ENCODE peak calls at places on chromosomes 12 and 14, in four cellular contexts. K is B cell, M is pancreas, N is epithelial cell of esophagus. A is an unnamed sample.

GRCh38 chr12:93404961-93405849 is 27.5 kb downstream of the NUDT4 start:
- DNase-seq in M (no peak), N (no peak), K (no peak), A (no peak)

GRCh38 chr12:53096089-53096741 is 1.3 kb upstream of the IGFBP6 start:
- DNase-seq in K (no peak), N (peak; percentile 37), M (no peak), A (no peak)

GRCh38 chr12:4112734-4113396 is 160.7 kb upstream of the CCND2 start:
- DNase-seq in M (no peak), K (no peak), N (peak; percentile 65), A (no peak)

GRCh38 chr14:24353551-24354529 is 14.0 kb upstream of the RIPK3 start:
- DNase-seq in M (no peak), N (peak; percentile 70), K (no peak), A (no peak)

GRCh38 chr12:110966081-110966760 is 45.8 kb upstream of the MYL2 start:
- DNase-seq in K (no peak), M (no peak), N (no peak), A (no peak)

GRCh38 chr12:124588018-124588634 is 20.7 kb upstream of the NCOR2 start:
- DNase-seq in K (no peak), N (no peak), M (no peak), A (no peak)

GRCh38 chr12:100794441-100795192 is at the start of gene ANO4:
- DNase-seq in K (no peak), N (no peak), M (no peak), A (no peak)

GRCh38 chr14:31232081-31232480 is 24.5 kb upstream of the HECTD1 start:
- DNase-seq in N (no peak), K (no peak), M (no peak), A (no peak)

GRCh38 chr14:75559451-75560187 is 18.8 kb upstream of the FLVCR2 start:
- DNase-seq in N (peak; percentile 94), K (no peak), M (no peak), A (no peak)

GRCh38 chr12:101608301-101609133 is 13.7 kb downstream of the MYBPC1 start:
- DNase-seq in N (peak; percentile 54), K (no peak), M (peak; percentile 62), A (no peak)

DNA sequence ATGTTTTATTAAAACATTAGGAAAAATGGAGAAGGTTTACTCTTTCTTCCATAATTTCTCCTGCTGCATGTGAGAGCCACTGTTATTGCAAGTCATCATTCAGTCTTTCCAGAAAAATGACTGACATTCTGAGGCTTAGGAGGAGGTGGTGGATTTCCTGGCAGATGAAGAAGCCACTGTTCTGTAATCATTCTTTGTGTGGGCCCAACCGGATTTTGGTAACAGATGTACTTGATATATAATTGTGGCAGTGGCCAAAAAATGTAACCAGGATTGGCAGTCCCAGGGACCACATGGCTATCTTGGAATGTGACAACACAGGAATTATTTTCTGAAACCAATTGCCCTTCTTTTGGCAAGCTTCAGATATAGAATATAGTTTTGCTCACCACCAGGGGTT is 120.2 kb downstream of the DAAM1 start:
- DNase-seq in N (no peak), K (no peak), M (no peak), A (no peak)
- TF ChIP-seq CTCF in N (no peak), K (no peak), M (no peak), A (no peak)

DNA sequence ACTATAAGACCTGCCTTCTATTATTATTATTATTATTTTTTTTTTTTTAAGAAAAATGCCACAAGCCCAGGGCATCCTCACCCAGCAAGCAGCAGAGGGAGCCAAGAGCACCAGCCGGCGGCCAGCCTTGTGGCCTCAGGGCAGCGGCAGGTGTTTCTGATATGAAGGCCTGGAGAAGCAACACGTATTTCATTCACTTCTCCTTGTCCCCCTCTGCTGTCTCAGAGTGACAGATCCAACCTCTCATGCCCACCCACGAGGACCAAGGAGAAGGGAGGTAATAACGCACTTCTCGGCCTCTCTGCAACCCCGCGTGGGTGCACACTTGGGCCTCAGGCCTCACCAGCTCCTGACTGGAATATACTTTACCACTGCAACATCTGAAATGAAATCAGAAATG is 25.4 kb downstream of the CDC42BPB start:
- DNase-seq in K (no peak), M (peak; percentile 65), N (peak; percentile 34), A (no peak)
- TF ChIP-seq CTCF in K (no peak), M (no peak), N (peak; percentile 27), A (no peak)

DNA sequence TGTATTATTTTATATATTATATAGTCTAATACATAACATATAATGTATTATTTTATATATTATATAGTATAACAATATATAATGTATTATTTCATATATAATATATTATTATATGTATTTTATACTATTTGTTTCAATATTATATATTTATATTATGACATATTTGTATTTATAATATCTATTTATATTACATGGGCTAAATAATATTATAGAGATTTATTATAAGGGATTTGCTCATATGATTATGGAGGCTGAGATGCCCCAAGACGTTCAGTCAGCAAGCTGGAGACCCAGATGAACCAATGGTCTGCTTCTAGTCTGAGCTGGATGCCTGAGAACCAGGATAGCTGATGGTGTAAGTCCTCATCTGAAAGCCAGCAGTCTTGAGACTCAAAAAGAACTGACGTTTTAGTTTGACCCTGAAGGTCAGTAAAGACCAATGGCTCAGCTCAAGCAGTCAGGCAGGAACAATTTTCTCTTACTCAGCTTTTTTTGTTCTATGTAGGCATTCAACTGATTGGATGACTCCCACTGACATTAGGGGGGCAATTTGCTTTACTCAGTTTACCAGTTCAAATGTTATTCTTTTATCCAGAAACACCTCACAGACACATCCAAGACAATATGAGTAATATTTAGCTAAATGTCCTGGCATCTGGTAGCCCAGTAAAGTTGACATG is 130.4 kb downstream of the FLRT2 start:
- DNase-seq in M (no peak), N (no peak), K (no peak), A (no peak)
- TF ChIP-seq CTCF in M (no peak), N (no peak), K (no peak), A (no peak)

GRCh38 chr14:77615231-77616132 is 955 bp downstream of the SPTLC2 start:
- DNase-seq in M (no peak), N (peak; percentile 60), K (peak; percentile 43), A (peak; percentile 20)

GRCh38 chr14:77613207-77613606 is 3.2 kb downstream of the SPTLC2 start:
- DNase-seq in M (no peak), N (peak; percentile 90), K (no peak), A (no peak)

GRCh38 chr14:77618381-77618780 is 1.9 kb upstream of the SPTLC2 start:
- DNase-seq in K (no peak), N (peak; percentile 67), M (no peak), A (no peak)

GRCh38 chr14:77616133-77616453 is 344 bp downstream of the SPTLC2 start:
- DNase-seq in K (no peak), M (no peak), N (no peak), A (peak; percentile 17)

DNA sequence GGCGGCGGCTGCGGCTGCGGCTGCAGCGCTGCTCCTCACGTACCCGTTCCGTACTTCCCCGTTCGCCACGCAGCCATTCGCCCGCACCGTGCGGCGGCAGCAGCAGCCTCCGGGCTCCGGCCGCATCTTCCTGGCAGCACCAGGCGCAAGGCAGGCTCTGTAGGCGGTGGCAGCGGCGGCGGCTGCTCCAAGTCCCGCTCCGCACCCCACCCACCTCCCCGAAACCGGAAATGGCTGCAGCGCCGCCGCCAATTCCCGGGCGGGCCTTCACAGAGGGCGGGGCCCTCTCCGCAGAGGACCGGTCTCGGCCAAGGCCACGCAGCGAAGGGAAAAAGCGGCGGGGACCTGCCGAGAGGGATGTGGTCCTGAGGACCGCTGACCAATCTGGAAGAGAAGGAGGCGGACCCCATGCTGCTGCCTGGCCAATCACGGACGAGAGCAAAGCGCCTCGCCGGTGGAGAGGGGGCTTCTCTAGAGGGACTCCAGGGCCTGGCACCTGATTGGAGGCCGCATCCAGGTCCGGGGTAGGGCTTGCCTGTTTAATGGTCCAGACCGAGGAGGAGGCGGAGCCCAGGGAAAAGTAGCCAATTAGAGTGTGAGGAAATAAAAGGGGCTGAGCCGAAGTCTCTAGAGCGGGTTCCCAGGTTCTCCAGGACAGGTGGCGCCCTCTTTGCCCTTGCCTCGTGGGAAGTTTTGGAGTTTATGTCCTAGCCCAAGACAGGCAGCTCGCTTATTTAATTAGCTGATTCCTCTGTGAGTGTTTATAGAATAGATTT is at the start of gene SPTLC2:
- DNase-seq in M (peak; percentile 96), K (peak; percentile 99), N (peak; percentile 99), A (peak; percentile 94)
- TF ChIP-seq CTCF in M (no peak), K (no peak), N (no peak), A (no peak)

GRCh38 chr14:65832431-65833253 is 420.1 kb downstream of the FUT8 start:
- DNase-seq in M (no peak), K (no peak), N (no peak), A (no peak)
- TF ChIP-seq CTCF in M (no peak), K (no peak), N (no peak), A (no peak)

GRCh38 chr12:91991397-91992187 is 154.1 kb downstream of the BTG1 start:
- DNase-seq in M (no peak), K (no peak), N (peak; percentile 21), A (no peak)
- TF ChIP-seq CTCF in M (no peak), K (peak; percentile 34), N (no peak), A (no peak)

DNA sequence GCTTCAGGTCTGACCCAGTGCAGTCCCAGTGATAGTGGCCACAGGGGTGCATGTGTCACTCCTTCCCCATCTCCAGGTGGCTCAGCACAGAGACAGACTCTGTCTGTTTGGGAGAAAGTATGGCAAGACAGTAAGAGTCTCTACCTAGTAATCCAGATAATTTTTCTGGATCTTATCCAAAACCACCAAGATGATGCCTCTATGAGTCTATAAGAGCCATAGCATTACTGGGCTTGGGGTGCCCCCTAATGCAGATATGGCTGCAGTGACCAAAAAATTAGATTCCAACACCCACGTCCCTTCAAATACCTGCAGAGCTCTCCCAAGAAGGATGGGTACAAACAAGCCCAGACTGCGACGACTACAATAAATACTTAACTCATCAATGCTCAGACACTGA is 123.8 kb downstream of the GRIP1 start:
- DNase-seq in N (peak; percentile 27), M (no peak), K (no peak), A (no peak)
- TF ChIP-seq CTCF in N (no peak), M (no peak), K (no peak), A (no peak)

GRCh38 chr14:99806040-99806439 is 12.8 kb downstream of the EML1 start:
- DNase-seq in N (no peak), M (no peak), K (no peak), A (no peak)

GRCh38 chr14:99806841-99807240 is 13.6 kb downstream of the EML1 start:
- DNase-seq in M (no peak), N (no peak), K (no peak), A (no peak)

GRCh38 chr14:99808133-99808505 is 14.9 kb downstream of the EML1 start:
- DNase-seq in M (no peak), N (no peak), K (no peak), A (no peak)

GRCh38 chr14:99808515-99808914 is 15.3 kb downstream of the EML1 start:
- DNase-seq in N (no peak), M (no peak), K (no peak), A (no peak)

DNA sequence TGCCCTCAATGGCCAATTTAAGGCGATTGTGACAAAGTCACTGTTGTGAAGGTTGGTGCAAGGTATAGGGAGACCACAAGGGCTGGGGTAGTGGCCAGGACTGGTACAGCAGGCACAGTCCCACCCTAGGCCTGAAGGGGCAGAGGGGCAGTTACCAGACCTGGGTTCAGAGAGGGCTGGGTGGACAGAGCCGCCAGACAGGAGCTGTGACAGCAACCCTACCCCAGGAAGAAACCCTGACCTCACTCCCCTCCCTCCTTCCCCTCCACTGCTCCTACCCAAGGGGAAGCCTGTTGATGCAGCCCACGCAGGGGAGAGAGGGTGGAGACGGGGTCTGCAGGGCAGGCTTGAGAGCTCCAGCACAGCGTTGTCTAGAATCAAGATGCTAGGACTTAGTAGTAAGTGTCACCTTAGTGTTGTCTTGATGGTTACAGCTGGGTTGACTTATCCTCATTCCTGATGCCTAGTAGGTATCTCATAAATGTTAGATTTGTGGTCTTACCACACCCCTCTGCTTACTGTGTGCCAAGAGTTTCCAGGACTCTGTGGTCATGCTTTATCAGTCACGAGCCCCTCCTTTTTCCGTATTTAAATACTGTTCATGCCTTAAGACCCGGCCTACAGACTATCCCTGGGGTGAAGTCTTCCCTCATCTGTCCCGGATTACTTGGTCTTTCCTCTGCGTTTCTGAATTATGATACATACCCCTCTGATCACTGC is 14.4 kb downstream of the EML1 start:
- DNase-seq in N (no peak), K (no peak), M (no peak), A (no peak)
- TF ChIP-seq CTCF in N (no peak), K (no peak), M (no peak), A (no peak)